ENCODE peak calls at places on chromosomes 4 and X, in four cellular contexts. T is fibroblast of lung, A is GM23248, Q is endothelial cell of umbilical vein. G is an unnamed sample.

GRCh38 chrX:136851526-136851925 is 29.0 kb downstream of the RBMX start:
- DNase-seq in T (no peak), A (no peak), Q (no peak), G (no peak)

GRCh38 chr4:151691639-151692442 is 69.0 kb downstream of the GATB start:
- DNase-seq in T (no peak), A (no peak), Q (no peak), G (peak; percentile 37)

GRCh38 chr4:1770245-1770644 is 22.8 kb upstream of the FGFR3 start:
- DNase-seq in T (no peak), A (no peak), Q (no peak), G (no peak)

GRCh38 chr4:3041192-3042142 is 32.9 kb downstream of the HTT-AS start:
- DNase-seq in T (peak; percentile 39), A (peak; percentile 80), Q (peak; percentile 44), G (peak; percentile 48)

GRCh38 chrX:16472345-16472744 is 177.6 kb upstream of the S100G start:
- DNase-seq in T (no peak), A (no peak), Q (no peak), G (no peak)

GRCh38 chrX:41085883-41086626 is 810 bp downstream of the USP9X start:
- DNase-seq in T (peak; percentile 39), A (peak; percentile 65), Q (peak; percentile 61), G (peak; percentile 42)

GRCh38 chr4:146330392-146330791 is 116.1 kb downstream of the REELD1 start:
- DNase-seq in T (peak; percentile 25), A (peak; percentile 69), Q (peak; percentile 58), G (peak; percentile 59)

GRCh38 chr4:188032583-188032982 is 37.0 kb downstream of the ZFP42 start:
- DNase-seq in T (no peak), A (no peak), Q (no peak), G (no peak)

GRCh38 chrX:77793950-77794349 is 7.9 kb upstream of the ATRX start:
- DNase-seq in T (no peak), A (no peak), Q (no peak), G (no peak)

GRCh38 chr4:183999435-183999834 is 94.3 kb downstream of the STOX2 start:
- DNase-seq in T (no peak), A (no peak), Q (no peak), G (no peak)

GRCh38 chr4:81498046-81498445 is 26.3 kb upstream of the RASGEF1B start:
- DNase-seq in T (no peak), A (no peak), Q (no peak), G (no peak)

GRCh38 chr4:20354120-20354519 is 102.4 kb downstream of the SLIT2 start:
- DNase-seq in T (no peak), A (no peak), Q (no peak), G (no peak)

GRCh38 chrX:47380268-47380667 is 9.9 kb downstream of the ZNF157 start:
- DNase-seq in T (no peak), A (no peak), Q (no peak), G (no peak)

GRCh38 chrX:17563076-17563475 is 174.2 kb upstream of the SCML1 start:
- DNase-seq in T (no peak), A (no peak), Q (no peak), G (no peak)

GRCh38 chrX:15946783-15947550 is 92.4 kb upstream of the AP1S2 start:
- DNase-seq in T (peak; percentile 80), A (peak; percentile 90), Q (no peak), G (peak; percentile 86)

GRCh38 chr4:102598102-102598758 is 97.1 kb downstream of the NFKB1 start:
- DNase-seq in T (no peak), A (peak; percentile 40), Q (no peak), G (peak; percentile 45)
- H3K4me2 ChIP-seq in T (no peak overlapping the region), A (no peak overlapping the region), Q (no peak overlapping the region), G (no peak overlapping the region)

DNA sequence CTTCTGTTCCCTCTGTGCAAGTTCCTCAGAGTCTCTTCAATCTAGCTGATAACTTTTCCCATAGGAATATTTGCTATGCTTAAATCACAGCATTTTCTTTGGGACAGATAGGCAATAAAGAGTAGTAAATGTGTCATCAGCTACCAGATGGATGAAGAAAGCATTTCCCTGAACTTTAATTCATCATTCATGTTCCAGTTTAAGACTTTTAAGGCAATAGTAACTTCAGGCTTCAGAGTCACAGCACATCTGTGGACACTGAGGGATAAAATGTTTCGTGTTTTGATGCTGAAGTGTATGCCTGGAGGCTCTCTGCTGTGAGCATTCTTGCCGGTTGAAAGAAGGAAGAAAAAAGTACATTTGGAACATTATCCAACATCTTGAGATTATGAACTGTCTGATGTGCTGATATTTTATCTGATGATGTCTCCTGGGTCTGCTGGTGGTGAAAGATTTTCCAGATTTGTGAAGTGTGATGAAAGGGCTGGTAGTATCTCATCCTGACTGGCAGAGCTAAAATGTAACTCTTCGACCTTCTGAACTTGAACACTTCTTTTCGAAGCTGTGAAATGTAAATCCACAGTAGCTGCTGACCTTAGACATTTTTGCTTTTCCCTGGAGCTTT is 133.7 kb downstream of the DCLK2 start:
- DNase-seq in T (no peak), A (peak; percentile 39), Q (no peak), G (no peak)
- H3K4me2 ChIP-seq in T (no peak overlapping the region), A (no peak overlapping the region), Q (no peak overlapping the region), G (no peak overlapping the region)

GRCh38 chrX:49060914-49061313 is 2.1 kb downstream of the CCDC120 start:
- DNase-seq in T (no peak), A (no peak), Q (no peak), G (no peak)

GRCh38 chrX:49061916-49062315 is 3.1 kb downstream of the CCDC120 start:
- DNase-seq in T (no peak), A (no peak), Q (no peak), G (no peak)

GRCh38 chrX:49061490-49061889 is 2.7 kb downstream of the CCDC120 start:
- DNase-seq in T (no peak), A (no peak), Q (no peak), G (no peak)

GRCh38 chrX:49058794-49059193 is at the start of gene CCDC120:
- DNase-seq in T (no peak), A (no peak), Q (no peak), G (no peak)

GRCh38 chrX:49059209-49060191 is 701 bp downstream of the CCDC120 start:
- DNase-seq in T (no peak), A (no peak), Q (no peak), G (no peak)
- H3K4me2 ChIP-seq in T (no peak overlapping the region), A (no peak overlapping the region), Q (no peak overlapping the region), G (no peak overlapping the region)

GRCh38 chrX:66019974-66020373 is 19.9 kb downstream of the VSIG4 start:
- DNase-seq in T (no peak), A (no peak), Q (no peak), G (no peak)
- H3K4me2 ChIP-seq in T (no peak overlapping the region), A (no peak overlapping the region), Q (no peak overlapping the region), G (no peak overlapping the region)

G was measured in IMR-90.